ENCODE peak calls at places on chromosomes 12 and 14, in five cellular contexts. One of them, this sample, is unnamed.
A peak's percentile ranks its signal among the peaks of the same experiment; 100 is the strongest.

GRCh38 chr12:81211306-81211705 is 133.4 kb downstream of the ACSS3 start:
- DNase-seq in neural progenitor cell: no peak
- DNase-seq in GM13977: no peak
- DNase-seq in MCF 10A: no peak
- DNase-seq in endothelial cell of umbilical vein: no peak
- DNase-seq in this sample: no peak

GRCh38 chr12:39986674-39987073 is 119.2 kb downstream of the SLC2A13 start:
- DNase-seq in neural progenitor cell: no peak
- DNase-seq in GM13977: no peak
- DNase-seq in MCF 10A: peak; percentile 16
- DNase-seq in endothelial cell of umbilical vein: no peak
- DNase-seq in this sample: no peak

GRCh38 chr12:57477710-57478681 is 1.7 kb downstream of the ARHGAP9 start:
- DNase-seq in neural progenitor cell: no peak
- DNase-seq in GM13977: peak; percentile 71
- DNase-seq in MCF 10A: peak; percentile 40
- DNase-seq in endothelial cell of umbilical vein: no peak
- DNase-seq in this sample: peak; percentile 68

GRCh38 chr12:13573698-13574321 is 377.3 kb downstream of the EMP1 start:
- DNase-seq in neural progenitor cell: no peak
- DNase-seq in GM13977: no peak
- DNase-seq in MCF 10A: peak; percentile 85
- DNase-seq in endothelial cell of umbilical vein: no peak
- DNase-seq in this sample: no peak

GRCh38 chr14:94292872-94293577 is at the start of gene SERPINA10:
- DNase-seq in neural progenitor cell: no peak
- DNase-seq in GM13977: no peak
- DNase-seq in MCF 10A: no peak
- DNase-seq in endothelial cell of umbilical vein: no peak
- DNase-seq in this sample: no peak

GRCh38 chr14:53793790-53794560 is 162.7 kb downstream of the BMP4 start:
- DNase-seq in neural progenitor cell: no peak
- DNase-seq in GM13977: no peak
- DNase-seq in MCF 10A: peak; percentile 50
- DNase-seq in endothelial cell of umbilical vein: peak; percentile 21
- DNase-seq in this sample: no peak

GRCh38 chr12:63882844-63883243 is 38.3 kb downstream of the SRGAP1 start:
- DNase-seq in neural progenitor cell: peak; percentile 84
- DNase-seq in GM13977: no peak
- DNase-seq in MCF 10A: no peak
- DNase-seq in endothelial cell of umbilical vein: no peak
- DNase-seq in this sample: no peak

GRCh38 chr12:47876404-47876960 is 28.3 kb downstream of the VDR start:
- DNase-seq in neural progenitor cell: no peak
- DNase-seq in GM13977: no peak
- DNase-seq in MCF 10A: peak; percentile 52
- DNase-seq in endothelial cell of umbilical vein: no peak
- DNase-seq in this sample: no peak

GRCh38 chr12:88310069-88310468 is 168.0 kb downstream of the TMTC3 start:
- DNase-seq in neural progenitor cell: no peak
- DNase-seq in GM13977: no peak
- DNase-seq in MCF 10A: peak; percentile 82
- DNase-seq in endothelial cell of umbilical vein: peak; percentile 49
- DNase-seq in this sample: no peak

GRCh38 chr14:102900631-102901571 is 21.6 kb upstream of the AMN start:
- DNase-seq in neural progenitor cell: no peak
- DNase-seq in GM13977: peak; percentile 82
- DNase-seq in MCF 10A: no peak
- DNase-seq in endothelial cell of umbilical vein: no peak
- DNase-seq in this sample: peak; percentile 35

DNA sequence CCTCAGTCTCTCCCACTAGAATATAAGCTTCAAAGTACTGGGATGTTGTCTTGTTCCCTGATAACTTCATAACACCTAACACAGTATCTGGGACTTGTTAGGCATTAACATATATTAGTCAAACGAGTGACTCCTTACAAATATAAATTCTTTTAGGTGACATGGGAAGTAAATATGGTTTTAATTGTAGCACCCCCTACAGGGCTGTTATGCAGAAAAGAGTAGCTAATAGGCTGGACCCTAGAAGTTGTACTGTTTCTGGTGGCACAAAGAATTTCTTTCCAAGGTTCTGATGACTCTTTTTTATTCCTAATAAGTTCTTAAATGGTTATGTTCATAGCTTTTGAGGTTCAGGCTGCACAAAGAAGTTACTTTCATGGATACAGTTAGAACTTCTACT is 29.8 kb downstream of the GPATCH2L start:
- DNase-seq in neural progenitor cell: no peak
- DNase-seq in GM13977: no peak
- DNase-seq in MCF 10A: peak; percentile 6
- DNase-seq in endothelial cell of umbilical vein: peak; percentile 7
- DNase-seq in this sample: no peak
- TF ChIP-seq CTCF in neural progenitor cell: peak; percentile 27
- TF ChIP-seq CTCF in GM13977: peak; percentile 29
- TF ChIP-seq CTCF in MCF 10A: peak; percentile 20
- TF ChIP-seq CTCF in endothelial cell of umbilical vein: peak; percentile 8
- TF ChIP-seq CTCF in this sample: no peak

DNA sequence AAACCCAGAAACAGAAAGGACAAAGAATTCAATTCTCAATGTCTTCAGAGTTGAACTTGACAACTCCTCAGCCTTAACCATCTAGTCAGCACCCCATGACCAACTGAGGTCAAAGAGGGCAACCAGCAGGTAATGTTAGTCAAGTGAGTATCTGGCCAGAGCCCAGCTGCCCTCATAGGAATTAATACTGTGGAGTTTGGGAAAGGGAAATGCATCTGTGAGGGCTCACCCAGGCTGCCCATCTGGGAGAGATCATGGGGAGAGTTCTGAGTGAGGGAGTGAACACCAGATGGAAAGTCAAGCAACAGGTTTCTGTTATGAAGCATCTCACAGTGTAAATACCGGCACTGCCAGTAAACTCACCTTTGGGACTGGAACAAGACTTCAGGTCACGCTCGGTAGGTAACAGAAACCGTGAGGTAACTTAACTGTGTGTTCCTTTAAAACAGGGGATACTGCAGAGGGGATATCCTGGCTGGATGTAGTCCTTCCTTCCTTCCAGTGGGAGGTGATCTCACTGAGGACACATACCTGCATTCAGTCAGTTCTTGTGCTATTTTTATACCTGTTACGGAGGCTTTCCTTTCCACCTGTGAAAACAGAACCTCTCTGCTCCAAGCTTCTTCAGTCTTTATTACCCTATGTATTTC is 94.4 kb downstream of the DAD1 start:
- DNase-seq in neural progenitor cell: no peak
- DNase-seq in GM13977: no peak
- DNase-seq in MCF 10A: no peak
- DNase-seq in endothelial cell of umbilical vein: no peak
- DNase-seq in this sample: no peak
- TF ChIP-seq CTCF in neural progenitor cell: no peak
- TF ChIP-seq CTCF in GM13977: peak; percentile 33
- TF ChIP-seq CTCF in MCF 10A: no peak
- TF ChIP-seq CTCF in endothelial cell of umbilical vein: no peak
- TF ChIP-seq CTCF in this sample: no peak

GRCh38 chr14:78758333-78758732 is 588.2 kb downstream of the NRXN3 start:
- DNase-seq in neural progenitor cell: peak; percentile 59
- DNase-seq in GM13977: peak; percentile 34
- DNase-seq in MCF 10A: peak; percentile 50
- DNase-seq in endothelial cell of umbilical vein: peak; percentile 49
- DNase-seq in this sample: peak; percentile 6
- TF ChIP-seq CTCF in neural progenitor cell: peak; percentile 67
- TF ChIP-seq CTCF in GM13977: peak; percentile 50
- TF ChIP-seq CTCF in MCF 10A: peak; percentile 78
- TF ChIP-seq CTCF in endothelial cell of umbilical vein: peak; percentile 29
- TF ChIP-seq CTCF in this sample: peak; percentile 33

DNA sequence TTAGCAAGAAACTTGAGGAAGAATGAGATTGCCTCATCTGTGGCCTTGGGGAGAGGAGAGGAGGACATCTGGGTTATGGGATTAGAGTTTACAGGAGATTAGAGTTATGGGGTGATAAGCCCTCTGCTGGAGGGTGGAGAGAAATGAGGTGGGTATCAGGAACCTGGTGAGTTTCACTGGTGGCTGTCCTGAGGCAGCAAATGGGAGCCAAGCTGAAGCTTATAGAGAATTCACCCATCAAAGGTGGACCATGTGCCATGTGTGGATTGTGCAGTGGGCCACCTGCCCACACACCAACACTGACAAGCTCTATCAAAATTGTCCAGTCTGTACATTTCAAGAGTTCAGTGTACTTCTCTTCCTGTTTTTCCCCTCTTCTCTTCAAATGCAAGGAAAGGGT is 135.3 kb downstream of the AEBP2 start:
- DNase-seq in neural progenitor cell: no peak
- DNase-seq in GM13977: no peak
- DNase-seq in MCF 10A: no peak
- DNase-seq in endothelial cell of umbilical vein: peak; percentile 72
- DNase-seq in this sample: no peak
- TF ChIP-seq CTCF in neural progenitor cell: no peak
- TF ChIP-seq CTCF in GM13977: peak; percentile 4
- TF ChIP-seq CTCF in MCF 10A: no peak
- TF ChIP-seq CTCF in endothelial cell of umbilical vein: no peak
- TF ChIP-seq CTCF in this sample: no peak

GRCh38 chr12:116009805-116010204 is 267.7 kb downstream of the MED13L start:
- DNase-seq in neural progenitor cell: peak; percentile 16
- DNase-seq in GM13977: no peak
- DNase-seq in MCF 10A: peak; percentile 2
- DNase-seq in endothelial cell of umbilical vein: no peak
- DNase-seq in this sample: no peak
- TF ChIP-seq CTCF in neural progenitor cell: peak; percentile 47
- TF ChIP-seq CTCF in GM13977: no peak
- TF ChIP-seq CTCF in MCF 10A: peak; percentile 38
- TF ChIP-seq CTCF in endothelial cell of umbilical vein: peak; percentile 18
- TF ChIP-seq CTCF in this sample: peak; percentile 39

DNA sequence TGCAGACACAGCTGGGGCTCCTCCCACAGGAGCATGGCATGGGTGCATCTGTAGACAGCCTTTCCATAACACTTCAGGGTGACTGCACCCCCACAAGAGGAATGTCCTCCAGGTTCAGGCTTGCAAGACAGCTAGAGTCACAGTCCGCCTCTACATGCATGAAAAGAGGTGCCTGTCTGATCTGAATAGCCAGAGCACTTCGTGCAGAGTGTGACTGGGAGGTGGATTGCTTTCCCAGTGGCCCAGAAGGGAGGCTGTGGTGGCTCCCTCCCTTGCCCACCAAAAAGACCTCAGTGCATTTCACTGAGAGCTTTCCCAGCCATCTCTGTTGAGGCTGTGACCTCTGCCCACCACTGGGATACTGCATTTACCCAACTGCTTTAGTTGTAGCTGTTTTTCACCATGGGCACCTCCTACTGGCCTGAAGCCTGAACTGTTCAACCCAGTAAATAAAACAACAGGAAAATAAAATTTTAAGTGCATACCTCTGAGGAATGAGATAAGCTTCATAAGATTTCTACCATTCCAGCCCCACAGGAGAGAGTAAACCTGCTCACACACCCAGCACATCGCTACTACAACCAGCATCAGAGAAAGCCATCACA is 14.1 kb downstream of the CEP128 start:
- DNase-seq in neural progenitor cell: no peak
- DNase-seq in GM13977: no peak
- DNase-seq in MCF 10A: no peak
- DNase-seq in endothelial cell of umbilical vein: no peak
- DNase-seq in this sample: no peak
- TF ChIP-seq CTCF in neural progenitor cell: peak; percentile 35
- TF ChIP-seq CTCF in GM13977: no peak
- TF ChIP-seq CTCF in MCF 10A: no peak
- TF ChIP-seq CTCF in endothelial cell of umbilical vein: no peak
- TF ChIP-seq CTCF in this sample: no peak

DNA sequence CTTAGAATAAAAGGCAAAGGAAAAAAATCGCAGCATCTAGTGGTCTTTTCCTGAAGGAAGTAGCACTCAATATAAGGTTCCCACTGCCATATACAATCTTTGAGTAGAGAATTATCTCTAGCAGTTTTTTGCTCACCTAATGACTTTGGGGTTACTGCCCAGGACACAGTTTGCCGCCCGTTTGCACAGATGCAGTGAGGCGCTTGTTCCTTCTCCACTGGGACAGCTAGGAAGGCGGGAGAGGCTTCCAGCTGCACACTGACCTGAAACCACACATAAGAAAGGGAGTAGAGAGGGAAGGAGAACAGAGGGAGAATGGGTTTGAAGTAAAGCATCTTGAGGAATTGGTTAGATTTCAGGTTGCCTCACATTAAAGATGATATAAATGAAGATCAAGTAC is 25.5 kb downstream of the A2M start:
- DNase-seq in neural progenitor cell: no peak
- DNase-seq in GM13977: no peak
- DNase-seq in MCF 10A: no peak
- DNase-seq in endothelial cell of umbilical vein: no peak
- DNase-seq in this sample: no peak
- TF ChIP-seq CTCF in neural progenitor cell: no peak
- TF ChIP-seq CTCF in GM13977: no peak
- TF ChIP-seq CTCF in MCF 10A: no peak
- TF ChIP-seq CTCF in endothelial cell of umbilical vein: no peak
- TF ChIP-seq CTCF in this sample: no peak

GRCh38 chr12:53047221-53048032 is 2.4 kb upstream of the TNS2 start:
- DNase-seq in neural progenitor cell: peak; percentile 90
- DNase-seq in GM13977: peak; percentile 94
- DNase-seq in MCF 10A: peak; percentile 64
- DNase-seq in endothelial cell of umbilical vein: peak; percentile 32
- DNase-seq in this sample: peak; percentile 64
- TF ChIP-seq CTCF in neural progenitor cell: peak; percentile 15
- TF ChIP-seq CTCF in GM13977: peak; percentile 78
- TF ChIP-seq CTCF in MCF 10A: peak; percentile 28
- TF ChIP-seq CTCF in endothelial cell of umbilical vein: peak; percentile 3
- TF ChIP-seq CTCF in this sample: peak; percentile 54